ENCODE peak calls at places on chromosomes 3 and 15, in five cellular contexts. One of them, this sample, is unnamed.

GRCh38 chr3:100804631-100805030 is 95.3 kb downstream of the TFG start:
- DNase-seq in activated CD8-positive, alpha-beta memory T cell treated with anti-CD3 and anti-CD28 coated beads, Interleukin-2, amount 50 U/mL, for 48 hours: no peak
- DNase-seq in C1 segment of cervical spinal cord: no peak
- DNase-seq in activated effector memory CD4-positive, alpha-beta T cell treated with anti-CD3 and anti-CD28 coated beads, Interleukin-2, amount 50 U/mL, for 16 hours: no peak
- DNase-seq in activated naive CD8-positive, alpha-beta T cell treated with anti-CD3 and anti-CD28 coated beads, Interleukin-2, amount 50 U/mL, for 24 hours: no peak
- DNase-seq in this sample: no peak

GRCh38 chr15:95739161-95739560 is 591.3 kb upstream of the NR2F2 start:
- DNase-seq in activated effector memory CD4-positive, alpha-beta T cell treated with anti-CD3 and anti-CD28 coated beads, Interleukin-2, amount 50 U/mL, for 16 hours: no peak
- DNase-seq in activated CD8-positive, alpha-beta memory T cell treated with anti-CD3 and anti-CD28 coated beads, Interleukin-2, amount 50 U/mL, for 48 hours: no peak
- DNase-seq in activated naive CD8-positive, alpha-beta T cell treated with anti-CD3 and anti-CD28 coated beads, Interleukin-2, amount 50 U/mL, for 24 hours: no peak
- DNase-seq in C1 segment of cervical spinal cord: no peak
- DNase-seq in this sample: no peak

GRCh38 chr15:71386448-71387236 is 271.4 kb downstream of the THSD4 start:
- DNase-seq in activated effector memory CD4-positive, alpha-beta T cell treated with anti-CD3 and anti-CD28 coated beads, Interleukin-2, amount 50 U/mL, for 16 hours: no peak
- DNase-seq in activated CD8-positive, alpha-beta memory T cell treated with anti-CD3 and anti-CD28 coated beads, Interleukin-2, amount 50 U/mL, for 48 hours: no peak
- DNase-seq in C1 segment of cervical spinal cord: no peak
- DNase-seq in activated naive CD8-positive, alpha-beta T cell treated with anti-CD3 and anti-CD28 coated beads, Interleukin-2, amount 50 U/mL, for 24 hours: no peak
- DNase-seq in this sample: no peak

GRCh38 chr3:25783661-25784512 is 644 bp upstream of the NGLY1 start:
- DNase-seq in C1 segment of cervical spinal cord: no peak
- DNase-seq in activated effector memory CD4-positive, alpha-beta T cell treated with anti-CD3 and anti-CD28 coated beads, Interleukin-2, amount 50 U/mL, for 16 hours: no peak
- DNase-seq in activated CD8-positive, alpha-beta memory T cell treated with anti-CD3 and anti-CD28 coated beads, Interleukin-2, amount 50 U/mL, for 48 hours: no peak
- DNase-seq in activated naive CD8-positive, alpha-beta T cell treated with anti-CD3 and anti-CD28 coated beads, Interleukin-2, amount 50 U/mL, for 24 hours: no peak
- DNase-seq in this sample: no peak

GRCh38 chr3:37096292-37096691 is 78.1 kb downstream of the LRRFIP2 start:
- DNase-seq in activated effector memory CD4-positive, alpha-beta T cell treated with anti-CD3 and anti-CD28 coated beads, Interleukin-2, amount 50 U/mL, for 16 hours: no peak
- DNase-seq in activated CD8-positive, alpha-beta memory T cell treated with anti-CD3 and anti-CD28 coated beads, Interleukin-2, amount 50 U/mL, for 48 hours: no peak
- DNase-seq in C1 segment of cervical spinal cord: no peak
- DNase-seq in activated naive CD8-positive, alpha-beta T cell treated with anti-CD3 and anti-CD28 coated beads, Interleukin-2, amount 50 U/mL, for 24 hours: no peak
- DNase-seq in this sample: no peak

GRCh38 chr3:37700849-37701248 is 160.8 kb upstream of the CTDSPL start:
- DNase-seq in C1 segment of cervical spinal cord: no peak
- DNase-seq in activated CD8-positive, alpha-beta memory T cell treated with anti-CD3 and anti-CD28 coated beads, Interleukin-2, amount 50 U/mL, for 48 hours: no peak
- DNase-seq in activated naive CD8-positive, alpha-beta T cell treated with anti-CD3 and anti-CD28 coated beads, Interleukin-2, amount 50 U/mL, for 24 hours: no peak
- DNase-seq in activated effector memory CD4-positive, alpha-beta T cell treated with anti-CD3 and anti-CD28 coated beads, Interleukin-2, amount 50 U/mL, for 16 hours: no peak
- DNase-seq in this sample: no peak

GRCh38 chr3:124993462-124993861 is 58.9 kb upstream of the MUC13 start:
- DNase-seq in activated CD8-positive, alpha-beta memory T cell treated with anti-CD3 and anti-CD28 coated beads, Interleukin-2, amount 50 U/mL, for 48 hours: no peak
- DNase-seq in C1 segment of cervical spinal cord: no peak
- DNase-seq in activated effector memory CD4-positive, alpha-beta T cell treated with anti-CD3 and anti-CD28 coated beads, Interleukin-2, amount 50 U/mL, for 16 hours: no peak
- DNase-seq in activated naive CD8-positive, alpha-beta T cell treated with anti-CD3 and anti-CD28 coated beads, Interleukin-2, amount 50 U/mL, for 24 hours: no peak
- DNase-seq in this sample: no peak

GRCh38 chr3:30813734-30814133 is 80.7 kb downstream of the GADL1 start:
- DNase-seq in activated effector memory CD4-positive, alpha-beta T cell treated with anti-CD3 and anti-CD28 coated beads, Interleukin-2, amount 50 U/mL, for 16 hours: no peak
- DNase-seq in activated CD8-positive, alpha-beta memory T cell treated with anti-CD3 and anti-CD28 coated beads, Interleukin-2, amount 50 U/mL, for 48 hours: no peak
- DNase-seq in C1 segment of cervical spinal cord: no peak
- DNase-seq in activated naive CD8-positive, alpha-beta T cell treated with anti-CD3 and anti-CD28 coated beads, Interleukin-2, amount 50 U/mL, for 24 hours: no peak
- DNase-seq in this sample: no peak

GRCh38 chr3:24225027-24225743 is 269.5 kb downstream of the THRB start:
- DNase-seq in activated effector memory CD4-positive, alpha-beta T cell treated with anti-CD3 and anti-CD28 coated beads, Interleukin-2, amount 50 U/mL, for 16 hours: no peak
- DNase-seq in activated naive CD8-positive, alpha-beta T cell treated with anti-CD3 and anti-CD28 coated beads, Interleukin-2, amount 50 U/mL, for 24 hours: no peak
- DNase-seq in activated CD8-positive, alpha-beta memory T cell treated with anti-CD3 and anti-CD28 coated beads, Interleukin-2, amount 50 U/mL, for 48 hours: no peak
- DNase-seq in C1 segment of cervical spinal cord: no peak
- DNase-seq in this sample: no peak

GRCh38 chr3:101780661-101781060 is 1.6 kb downstream of the NXPE3 start:
- DNase-seq in activated CD8-positive, alpha-beta memory T cell treated with anti-CD3 and anti-CD28 coated beads, Interleukin-2, amount 50 U/mL, for 48 hours: no peak
- DNase-seq in activated naive CD8-positive, alpha-beta T cell treated with anti-CD3 and anti-CD28 coated beads, Interleukin-2, amount 50 U/mL, for 24 hours: no peak
- DNase-seq in C1 segment of cervical spinal cord: peak
- DNase-seq in activated effector memory CD4-positive, alpha-beta T cell treated with anti-CD3 and anti-CD28 coated beads, Interleukin-2, amount 50 U/mL, for 16 hours: no peak
- DNase-seq in this sample: no peak

GRCh38 chr15:75578206-75578947 is 738 bp downstream of the PTPN9 start:
- DNase-seq in activated effector memory CD4-positive, alpha-beta T cell treated with anti-CD3 and anti-CD28 coated beads, Interleukin-2, amount 50 U/mL, for 16 hours: peak
- DNase-seq in activated naive CD8-positive, alpha-beta T cell treated with anti-CD3 and anti-CD28 coated beads, Interleukin-2, amount 50 U/mL, for 24 hours: peak
- DNase-seq in C1 segment of cervical spinal cord: peak
- DNase-seq in activated CD8-positive, alpha-beta memory T cell treated with anti-CD3 and anti-CD28 coated beads, Interleukin-2, amount 50 U/mL, for 48 hours: peak
- DNase-seq in this sample: no peak

GRCh38 chr15:83248151-83248851 is 36.2 kb downstream of the BNC1 start:
- DNase-seq in C1 segment of cervical spinal cord: peak
- DNase-seq in activated effector memory CD4-positive, alpha-beta T cell treated with anti-CD3 and anti-CD28 coated beads, Interleukin-2, amount 50 U/mL, for 16 hours: no peak
- DNase-seq in activated naive CD8-positive, alpha-beta T cell treated with anti-CD3 and anti-CD28 coated beads, Interleukin-2, amount 50 U/mL, for 24 hours: no peak
- DNase-seq in activated CD8-positive, alpha-beta memory T cell treated with anti-CD3 and anti-CD28 coated beads, Interleukin-2, amount 50 U/mL, for 48 hours: no peak
- DNase-seq in this sample: no peak

GRCh38 chr3:173397161-173398110 is at the start of gene NLGN1:
- DNase-seq in activated effector memory CD4-positive, alpha-beta T cell treated with anti-CD3 and anti-CD28 coated beads, Interleukin-2, amount 50 U/mL, for 16 hours: no peak
- DNase-seq in activated naive CD8-positive, alpha-beta T cell treated with anti-CD3 and anti-CD28 coated beads, Interleukin-2, amount 50 U/mL, for 24 hours: peak
- DNase-seq in C1 segment of cervical spinal cord: peak
- DNase-seq in activated CD8-positive, alpha-beta memory T cell treated with anti-CD3 and anti-CD28 coated beads, Interleukin-2, amount 50 U/mL, for 48 hours: peak
- DNase-seq in this sample: peak

GRCh38 chr3:136535906-136536305 is 216.3 kb downstream of the STAG1 start:
- DNase-seq in activated CD8-positive, alpha-beta memory T cell treated with anti-CD3 and anti-CD28 coated beads, Interleukin-2, amount 50 U/mL, for 48 hours: no peak
- DNase-seq in C1 segment of cervical spinal cord: no peak
- DNase-seq in activated effector memory CD4-positive, alpha-beta T cell treated with anti-CD3 and anti-CD28 coated beads, Interleukin-2, amount 50 U/mL, for 16 hours: no peak
- DNase-seq in activated naive CD8-positive, alpha-beta T cell treated with anti-CD3 and anti-CD28 coated beads, Interleukin-2, amount 50 U/mL, for 24 hours: no peak
- DNase-seq in this sample: no peak

GRCh38 chr3:172256101-172256687 is 192.1 kb downstream of the GHSR start:
- DNase-seq in activated naive CD8-positive, alpha-beta T cell treated with anti-CD3 and anti-CD28 coated beads, Interleukin-2, amount 50 U/mL, for 24 hours: no peak
- DNase-seq in activated effector memory CD4-positive, alpha-beta T cell treated with anti-CD3 and anti-CD28 coated beads, Interleukin-2, amount 50 U/mL, for 16 hours: no peak
- DNase-seq in C1 segment of cervical spinal cord: no peak
- DNase-seq in activated CD8-positive, alpha-beta memory T cell treated with anti-CD3 and anti-CD28 coated beads, Interleukin-2, amount 50 U/mL, for 48 hours: no peak
- DNase-seq in this sample: no peak

GRCh38 chr3:125433611-125434041 is 58.5 kb upstream of the ZNF148 start:
- DNase-seq in C1 segment of cervical spinal cord: no peak
- DNase-seq in activated CD8-positive, alpha-beta memory T cell treated with anti-CD3 and anti-CD28 coated beads, Interleukin-2, amount 50 U/mL, for 48 hours: no peak
- DNase-seq in activated naive CD8-positive, alpha-beta T cell treated with anti-CD3 and anti-CD28 coated beads, Interleukin-2, amount 50 U/mL, for 24 hours: no peak
- DNase-seq in activated effector memory CD4-positive, alpha-beta T cell treated with anti-CD3 and anti-CD28 coated beads, Interleukin-2, amount 50 U/mL, for 16 hours: no peak
- DNase-seq in this sample: no peak

GRCh38 chr3:178960191-178960590 is 111.4 kb downstream of the ZMAT3 start:
- DNase-seq in activated naive CD8-positive, alpha-beta T cell treated with anti-CD3 and anti-CD28 coated beads, Interleukin-2, amount 50 U/mL, for 24 hours: no peak
- DNase-seq in activated CD8-positive, alpha-beta memory T cell treated with anti-CD3 and anti-CD28 coated beads, Interleukin-2, amount 50 U/mL, for 48 hours: no peak
- DNase-seq in C1 segment of cervical spinal cord: no peak
- DNase-seq in activated effector memory CD4-positive, alpha-beta T cell treated with anti-CD3 and anti-CD28 coated beads, Interleukin-2, amount 50 U/mL, for 16 hours: no peak
- DNase-seq in this sample: no peak

GRCh38 chr15:90885432-90886290 is 1.4 kb downstream of the FES start:
- DNase-seq in activated effector memory CD4-positive, alpha-beta T cell treated with anti-CD3 and anti-CD28 coated beads, Interleukin-2, amount 50 U/mL, for 16 hours: peak
- DNase-seq in activated CD8-positive, alpha-beta memory T cell treated with anti-CD3 and anti-CD28 coated beads, Interleukin-2, amount 50 U/mL, for 48 hours: peak
- DNase-seq in activated naive CD8-positive, alpha-beta T cell treated with anti-CD3 and anti-CD28 coated beads, Interleukin-2, amount 50 U/mL, for 24 hours: peak
- DNase-seq in C1 segment of cervical spinal cord: peak
- DNase-seq in this sample: no peak

GRCh38 chr15:22973286-22973685 is 6.9 kb downstream of the CYFIP1 start:
- DNase-seq in activated effector memory CD4-positive, alpha-beta T cell treated with anti-CD3 and anti-CD28 coated beads, Interleukin-2, amount 50 U/mL, for 16 hours: no peak
- DNase-seq in C1 segment of cervical spinal cord: no peak
- DNase-seq in activated CD8-positive, alpha-beta memory T cell treated with anti-CD3 and anti-CD28 coated beads, Interleukin-2, amount 50 U/mL, for 48 hours: no peak
- DNase-seq in activated naive CD8-positive, alpha-beta T cell treated with anti-CD3 and anti-CD28 coated beads, Interleukin-2, amount 50 U/mL, for 24 hours: no peak
- DNase-seq in this sample: no peak

GRCh38 chr3:127011270-127011992 is 28.5 kb downstream of the PLXNA1 start:
- DNase-seq in activated effector memory CD4-positive, alpha-beta T cell treated with anti-CD3 and anti-CD28 coated beads, Interleukin-2, amount 50 U/mL, for 16 hours: no peak
- DNase-seq in activated naive CD8-positive, alpha-beta T cell treated with anti-CD3 and anti-CD28 coated beads, Interleukin-2, amount 50 U/mL, for 24 hours: no peak
- DNase-seq in activated CD8-positive, alpha-beta memory T cell treated with anti-CD3 and anti-CD28 coated beads, Interleukin-2, amount 50 U/mL, for 48 hours: no peak
- DNase-seq in C1 segment of cervical spinal cord: no peak
- DNase-seq in this sample: no peak

GRCh38 chr3:170499562-170500156 is 81.0 kb downstream of the CLDN11 start:
- DNase-seq in activated CD8-positive, alpha-beta memory T cell treated with anti-CD3 and anti-CD28 coated beads, Interleukin-2, amount 50 U/mL, for 48 hours: no peak
- DNase-seq in activated effector memory CD4-positive, alpha-beta T cell treated with anti-CD3 and anti-CD28 coated beads, Interleukin-2, amount 50 U/mL, for 16 hours: no peak
- DNase-seq in C1 segment of cervical spinal cord: no peak
- DNase-seq in activated naive CD8-positive, alpha-beta T cell treated with anti-CD3 and anti-CD28 coated beads, Interleukin-2, amount 50 U/mL, for 24 hours: peak
- DNase-seq in this sample: no peak

GRCh38 chr3:9204253-9205005 is 45.0 kb downstream of the SRGAP3 start:
- DNase-seq in activated effector memory CD4-positive, alpha-beta T cell treated with anti-CD3 and anti-CD28 coated beads, Interleukin-2, amount 50 U/mL, for 16 hours: no peak
- DNase-seq in activated naive CD8-positive, alpha-beta T cell treated with anti-CD3 and anti-CD28 coated beads, Interleukin-2, amount 50 U/mL, for 24 hours: no peak
- DNase-seq in activated CD8-positive, alpha-beta memory T cell treated with anti-CD3 and anti-CD28 coated beads, Interleukin-2, amount 50 U/mL, for 48 hours: no peak
- DNase-seq in C1 segment of cervical spinal cord: peak
- DNase-seq in this sample: peak

GRCh38 chr3:29091599-29092189 is 189.2 kb upstream of the RBMS3 start:
- DNase-seq in activated naive CD8-positive, alpha-beta T cell treated with anti-CD3 and anti-CD28 coated beads, Interleukin-2, amount 50 U/mL, for 24 hours: no peak
- DNase-seq in activated CD8-positive, alpha-beta memory T cell treated with anti-CD3 and anti-CD28 coated beads, Interleukin-2, amount 50 U/mL, for 48 hours: no peak
- DNase-seq in activated effector memory CD4-positive, alpha-beta T cell treated with anti-CD3 and anti-CD28 coated beads, Interleukin-2, amount 50 U/mL, for 16 hours: no peak
- DNase-seq in C1 segment of cervical spinal cord: no peak
- DNase-seq in this sample: no peak

GRCh38 chr15:68415061-68415460 is 16.9 kb downstream of the ITGA11 start:
- DNase-seq in activated effector memory CD4-positive, alpha-beta T cell treated with anti-CD3 and anti-CD28 coated beads, Interleukin-2, amount 50 U/mL, for 16 hours: no peak
- DNase-seq in C1 segment of cervical spinal cord: no peak
- DNase-seq in activated CD8-positive, alpha-beta memory T cell treated with anti-CD3 and anti-CD28 coated beads, Interleukin-2, amount 50 U/mL, for 48 hours: peak
- DNase-seq in activated naive CD8-positive, alpha-beta T cell treated with anti-CD3 and anti-CD28 coated beads, Interleukin-2, amount 50 U/mL, for 24 hours: no peak
- DNase-seq in this sample: no peak

GRCh38 chr3:113783463-113783862 is 36.6 kb downstream of the ATP6V1A start:
- DNase-seq in C1 segment of cervical spinal cord: no peak
- DNase-seq in activated CD8-positive, alpha-beta memory T cell treated with anti-CD3 and anti-CD28 coated beads, Interleukin-2, amount 50 U/mL, for 48 hours: no peak
- DNase-seq in activated naive CD8-positive, alpha-beta T cell treated with anti-CD3 and anti-CD28 coated beads, Interleukin-2, amount 50 U/mL, for 24 hours: no peak
- DNase-seq in activated effector memory CD4-positive, alpha-beta T cell treated with anti-CD3 and anti-CD28 coated beads, Interleukin-2, amount 50 U/mL, for 16 hours: no peak
- DNase-seq in this sample: no peak

GRCh38 chr3:177703788-177704187 is 506.5 kb upstream of the TBL1XR1 start:
- DNase-seq in C1 segment of cervical spinal cord: no peak
- DNase-seq in activated effector memory CD4-positive, alpha-beta T cell treated with anti-CD3 and anti-CD28 coated beads, Interleukin-2, amount 50 U/mL, for 16 hours: no peak
- DNase-seq in activated naive CD8-positive, alpha-beta T cell treated with anti-CD3 and anti-CD28 coated beads, Interleukin-2, amount 50 U/mL, for 24 hours: no peak
- DNase-seq in activated CD8-positive, alpha-beta memory T cell treated with anti-CD3 and anti-CD28 coated beads, Interleukin-2, amount 50 U/mL, for 48 hours: no peak
- DNase-seq in this sample: no peak

GRCh38 chr15:25238716-25239470 is 199.9 kb downstream of the UBE3A start:
- DNase-seq in activated effector memory CD4-positive, alpha-beta T cell treated with anti-CD3 and anti-CD28 coated beads, Interleukin-2, amount 50 U/mL, for 16 hours: peak
- DNase-seq in activated naive CD8-positive, alpha-beta T cell treated with anti-CD3 and anti-CD28 coated beads, Interleukin-2, amount 50 U/mL, for 24 hours: no peak
- DNase-seq in activated CD8-positive, alpha-beta memory T cell treated with anti-CD3 and anti-CD28 coated beads, Interleukin-2, amount 50 U/mL, for 48 hours: no peak
- DNase-seq in C1 segment of cervical spinal cord: no peak
- DNase-seq in this sample: peak